ENCODE peak calls at places on chromosomes 5 and 9, in ten cellular contexts. C is ascending aorta, Y is A549, K is HCT116, R is sigmoid colon, D is mammary epithelial cell, Z is right cardiac atrium, B is astrocyte, X is substantia nigra, F is HepG2. U is an unnamed sample.

GRCh38 chr5:132024789-132025402 is 13.4 kb upstream of the ACSL6 start:
- DNase-seq in C (no peak), Y (no peak), R (no peak), K (no peak), F (no peak), X (no peak), Z (no peak), D (no peak), B (no peak), U (no peak)

GRCh38 chr5:152124413-152125082 is 199.9 kb upstream of the GLRA1 start:
- DNase-seq in F (no peak), Z (no peak), C (no peak), B (no peak), D (no peak), K (no peak), Y (no peak), R (no peak), X (no peak), U (no peak)

GRCh38 chr9:14433293-14433818 is 119.4 kb upstream of the NFIB start:
- DNase-seq in Z (no peak), Y (no peak), B (peak; percentile 30), X (no peak), D (no peak), R (no peak), K (no peak), F (no peak), C (no peak), U (no peak)

GRCh38 chr9:86034863-86035734 is 64.3 kb downstream of the GOLM1 start:
- DNase-seq in X (no peak), F (peak; percentile 32), R (no peak), Y (peak; percentile 71), D (peak; percentile 11), K (peak; percentile 29), Z (no peak), B (peak; percentile 44), C (no peak), U (no peak)

GRCh38 chr5:135491552-135492318 is 39.6 kb upstream of the TIFAB start:
- DNase-seq in K (no peak), R (no peak), Y (no peak), F (peak; percentile 47), D (peak; percentile 84), C (no peak), X (no peak), B (no peak), Z (no peak), U (no peak)

GRCh38 chr9:127589955-127590370 is 22.1 kb upstream of the STXBP1 start:
- DNase-seq in C (no peak), X (peak; percentile 52), B (peak; percentile 47), Z (peak; percentile 56), F (peak; percentile 70), K (no peak), Y (peak; percentile 78), R (peak; percentile 92), D (peak; percentile 56), U (no peak)

GRCh38 chr9:125700791-125701190 is 6.2 kb downstream of the MAPKAP1 start:
- DNase-seq in K (no peak), D (peak; percentile 17), R (no peak), X (no peak), F (no peak), B (peak; percentile 56), Y (no peak), Z (no peak), C (no peak), U (no peak)

GRCh38 chr5:6350277-6351090 is 27.9 kb downstream of the MED10 start:
- DNase-seq in C (no peak), R (no peak), D (no peak), K (no peak), Z (no peak), X (no peak), Y (no peak), B (no peak), F (no peak), U (no peak)

GRCh38 chr5:27048507-27048906 is 10.1 kb upstream of the CDH9 start:
- DNase-seq in F (peak; percentile 35), X (no peak), B (no peak), D (no peak), R (no peak), Y (no peak), Z (no peak), K (no peak), C (no peak), U (no peak)

GRCh38 chr9:126696764-126697145 is 83.0 kb downstream of the LMX1B start:
- DNase-seq in R (peak; percentile 40), Y (no peak), Z (no peak), D (no peak), B (no peak), X (no peak), F (no peak), K (no peak), C (no peak), U (no peak)

DNA sequence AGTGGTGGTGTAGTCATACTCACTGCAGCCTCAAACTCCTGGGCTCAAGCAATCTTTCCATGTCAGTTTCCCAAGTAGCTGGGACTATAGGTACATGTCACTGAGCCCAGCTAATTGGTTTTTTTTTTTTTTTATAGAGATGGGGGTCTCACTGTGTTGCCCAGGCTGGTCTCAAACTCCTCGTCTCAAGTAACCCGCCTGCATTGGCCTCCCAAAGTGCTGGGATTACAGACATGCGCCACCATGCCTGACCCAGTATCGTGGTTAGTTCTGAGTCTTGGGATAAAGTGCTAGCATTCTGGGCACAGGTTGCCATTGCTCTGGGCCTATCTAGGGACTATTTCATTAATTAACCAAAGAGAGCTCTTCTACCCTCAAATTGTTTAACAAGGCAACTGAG is 108.3 kb downstream of the PLPP1 start:
- DNase-seq in C (no peak), K (no peak), F (no peak), X (no peak), R (no peak), B (no peak), D (no peak), Z (no peak), Y (no peak), U (no peak)
- H3K27ac ChIP-seq in C (peak overlapping the region; percentile 17), K (no peak overlapping the region), F (no peak overlapping the region), X (no peak overlapping the region), R (peak overlapping the region; percentile 38), B (no peak overlapping the region), D (no peak overlapping the region), Z (peak overlapping the region; percentile 48), Y (no peak overlapping the region), U (no peak overlapping the region)

DNA sequence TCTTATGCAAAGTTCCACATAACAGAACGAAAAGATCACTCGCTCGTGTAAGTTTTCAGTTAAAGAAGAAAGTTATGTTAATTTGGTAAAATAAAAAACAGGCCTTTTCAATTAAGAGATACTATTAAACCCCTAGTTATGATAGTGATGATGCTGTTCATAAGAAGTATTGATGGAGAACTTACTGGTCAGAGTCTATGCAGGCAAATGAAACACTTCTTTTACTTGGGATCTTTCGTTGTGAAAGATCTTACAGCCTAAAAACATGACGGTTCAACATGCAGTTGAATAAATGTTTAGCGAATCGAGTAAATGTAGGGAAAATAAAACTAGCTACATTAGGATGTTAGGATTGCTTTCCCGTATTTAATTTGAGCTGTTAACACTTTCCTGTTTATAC is 2.0 kb downstream of the RHOBTB3 start:
- DNase-seq in F (no peak), Y (no peak), Z (no peak), X (no peak), R (no peak), D (no peak), K (no peak), B (no peak), C (no peak), U (no peak)
- H3K27ac ChIP-seq in F (no peak overlapping the region), Y (no peak overlapping the region), Z (no peak overlapping the region), X (no peak overlapping the region), R (peak overlapping the region; percentile 98), D (no peak overlapping the region), K (no peak overlapping the region), B (no peak overlapping the region), C (no peak overlapping the region), U (no peak overlapping the region)

GRCh38 chr9:114775981-114776380 is 29.9 kb downstream of the TNFSF15 start:
- DNase-seq in F (no peak), R (no peak), Y (no peak), D (no peak), Z (no peak), K (no peak), B (peak; percentile 33), X (no peak), C (no peak), U (no peak)

GRCh38 chr9:114776683-114777399 is 29.0 kb downstream of the TNFSF15 start:
- DNase-seq in F (no peak), B (no peak), Y (no peak), R (no peak), D (no peak), K (no peak), Z (no peak), X (no peak), C (no peak), U (no peak)

GRCh38 chr9:114782586-114782985 is 23.3 kb downstream of the TNFSF15 start:
- DNase-seq in R (no peak), B (no peak), C (no peak), F (no peak), D (no peak), X (no peak), Y (no peak), K (no peak), Z (no peak), U (no peak)

GRCh38 chr9:114777841-114778240 is 28.0 kb downstream of the TNFSF15 start:
- DNase-seq in K (no peak), C (no peak), B (no peak), Y (no peak), Z (no peak), X (no peak), R (no peak), F (no peak), D (no peak), U (no peak)

GRCh38 chr9:114779352-114779845 is 26.4 kb downstream of the TNFSF15 start:
- DNase-seq in R (no peak), Z (peak; percentile 67), D (peak; percentile 81), B (peak; percentile 28), F (no peak), Y (peak; percentile 56), C (peak; percentile 41), X (no peak), K (peak; percentile 22), U (no peak)
- H3K27ac ChIP-seq in R (no peak overlapping the region), Z (no peak overlapping the region), D (no peak overlapping the region), B (no peak overlapping the region), F (no peak overlapping the region), Y (peak overlapping the region; percentile 74), C (peak overlapping the region; percentile 8), X (no peak overlapping the region), K (no peak overlapping the region), U (no peak overlapping the region)

GRCh38 chr9:95876138-95876444 is 600 bp downstream of the ERCC6L2 start:
- DNase-seq in Y (no peak), X (no peak), K (no peak), Z (no peak), F (no peak), R (no peak), C (no peak), D (no peak), B (no peak), U (no peak)

GRCh38 chr9:95879591-95879990 is 4.1 kb downstream of the ERCC6L2 start:
- DNase-seq in B (peak; percentile 3), K (no peak), Y (no peak), R (no peak), D (no peak), X (no peak), C (no peak), F (no peak), Z (no peak), U (no peak)

GRCh38 chr9:95877984-95878383 is 2.5 kb downstream of the ERCC6L2 start:
- DNase-seq in Y (no peak), K (no peak), B (no peak), D (no peak), C (no peak), R (no peak), Z (no peak), F (no peak), X (no peak), U (no peak)

GRCh38 chr9:95876595-95876994 is 1.1 kb downstream of the ERCC6L2 start:
- DNase-seq in F (peak; percentile 12), Y (no peak), K (no peak), R (no peak), X (no peak), Z (no peak), D (peak; percentile 25), C (no peak), B (no peak), U (no peak)

GRCh38 chr9:95880011-95880690 is 4.7 kb downstream of the ERCC6L2 start:
- DNase-seq in K (no peak), C (no peak), X (no peak), R (no peak), Y (no peak), F (no peak), Z (no peak), B (peak; percentile 63), D (no peak), U (no peak)
- H3K27ac ChIP-seq in K (no peak overlapping the region), C (no peak overlapping the region), X (no peak overlapping the region), R (peak overlapping the region; percentile 30), Y (no peak overlapping the region), F (no peak overlapping the region), Z (no peak overlapping the region), B (peak overlapping the region; percentile 58), D (no peak overlapping the region), U (no peak overlapping the region)